ENCODE peak calls at places on chromosomes 13 and 19, in eight cellular contexts. B is lower leg skin, F is cardiac fibroblast, H is fibroblast of pulmonary artery, I is RWPE1, G is endothelial cell, W is transverse colon, X is body of pancreas. U is an unnamed sample.

GRCh38 chr19:1853295-1854031 is 5.2 kb upstream of the REXO1 start:
- DNase-seq in B (peak; percentile 79), F (peak; percentile 83), H (peak; percentile 79), I (peak; percentile 73), G (peak; percentile 95), W (peak; percentile 94), X (peak; percentile 84), U (peak; percentile 92)

GRCh38 chr13:114155923-114156883 is 22.9 kb upstream of the CFAP97D2 start:
- DNase-seq in B (no peak), F (no peak), H (no peak), I (no peak), G (no peak), W (no peak), X (no peak), U (no peak)

GRCh38 chr13:110537116-110537515 is 24.4 kb downstream of the RAB20 start:
- DNase-seq in B (no peak), F (no peak), H (no peak), I (no peak), G (no peak), W (no peak), X (no peak), U (no peak)

GRCh38 chr13:74153316-74153715 is 19.1 kb upstream of the KLF12 start:
- DNase-seq in B (no peak), F (peak; percentile 23), H (no peak), I (no peak), G (no peak), W (no peak), X (no peak), U (no peak)

GRCh38 chr19:48618278-48618915 is 581 bp downstream of the RPL18 start:
- DNase-seq in B (no peak), F (no peak), H (no peak), I (no peak), G (no peak), W (no peak), X (no peak), U (no peak)

GRCh38 chr19:29680937-29681336 is 15.7 kb downstream of the PLEKHF1 start:
- DNase-seq in B (no peak), F (no peak), H (no peak), I (no peak), G (no peak), W (no peak), X (no peak), U (no peak)

GRCh38 chr13:114155320-114155719 is 22.9 kb upstream of the RASA3 start:
- DNase-seq in B (no peak), F (no peak), H (no peak), I (no peak), G (no peak), W (no peak), X (no peak), U (no peak)

GRCh38 chr13:77533875-77534788 is 1.4 kb upstream of the SCEL start:
- DNase-seq in B (no peak), F (no peak), H (no peak), I (no peak), G (no peak), W (no peak), X (no peak), U (no peak)

GRCh38 chr13:88622362-88622973 is 951.3 kb downstream of the SLITRK5 start:
- DNase-seq in B (no peak), F (no peak), H (peak; percentile 6), I (no peak), G (no peak), W (no peak), X (no peak), U (no peak)

GRCh38 chr19:49812452-49812996 is 568 bp downstream of the FUZ start:
- DNase-seq in B (no peak), F (no peak), H (no peak), I (no peak), G (no peak), W (no peak), X (no peak), U (no peak)

GRCh38 chr19:23440207-23440606 is 44.9 kb upstream of the ZNF91 start:
- DNase-seq in B (no peak), F (no peak), H (no peak), I (no peak), G (no peak), W (no peak), X (no peak), U (no peak)

GRCh38 chr19:35940078-35940775 is 4.1 kb downstream of the LRFN3 start:
- DNase-seq in B (no peak), F (no peak), H (no peak), I (no peak), G (no peak), W (no peak), X (no peak), U (peak; percentile 12)

GRCh38 chr19:1592023-1592754 is 476 bp downstream of the MBD3 start:
- DNase-seq in B (peak; percentile 69), F (peak; percentile 87), H (peak; percentile 92), I (peak; percentile 86), G (peak; percentile 87), W (peak; percentile 90), X (peak; percentile 92), U (peak; percentile 99)

GRCh38 chr19:37654833-37655688 is at the start of gene ZFP30:
- DNase-seq in B (peak; percentile 80), F (peak; percentile 90), H (peak; percentile 60), I (peak; percentile 80), G (peak; percentile 89), W (peak; percentile 90), X (peak; percentile 84), U (peak; percentile 79)

GRCh38 chr13:27919299-27919933 is 384 bp upstream of the PDX1 start:
- DNase-seq in B (no peak), F (no peak), H (no peak), I (peak; percentile 64), G (no peak), W (no peak), X (no peak), U (peak; percentile 81)

GRCh38 chr13:112731667-112732616 is 42.1 kb downstream of the ATP11A start:
- DNase-seq in B (no peak), F (no peak), H (no peak), I (no peak), G (no peak), W (no peak), X (no peak), U (no peak)

GRCh38 chr19:32224371-32225244 is 120.8 kb upstream of the ZNF507 start:
- DNase-seq in B (no peak), F (peak; percentile 51), H (peak; percentile 44), I (peak; percentile 61), G (peak; percentile 87), W (peak; percentile 56), X (peak; percentile 64), U (peak; percentile 85)

GRCh38 chr19:32339988-32340874 is 5.2 kb upstream of the ZNF507 start:
- DNase-seq in B (peak; percentile 32), F (peak; percentile 57), H (peak; percentile 61), I (peak; percentile 54), G (peak; percentile 67), W (peak; percentile 65), X (peak; percentile 73), U (peak; percentile 61)

GRCh38 chr19:16185925-16186234 is 670 bp downstream of the FAM32A start:
- DNase-seq in B (no peak), F (peak; percentile 40), H (no peak), I (no peak), G (no peak), W (no peak), X (no peak), U (no peak)
- TF ChIP-seq CTCF in B (no peak), F (peak; percentile 43), H (peak; percentile 36), I (no peak), G (no peak), W (no peak), X (no peak), U (peak; percentile 46)

GRCh38 chr19:6223461-6224307 is 56.1 kb downstream of the MLLT1 start:
- DNase-seq in B (no peak), F (no peak), H (no peak), I (no peak), G (no peak), W (no peak), X (peak; percentile 72), U (no peak)
- TF ChIP-seq CTCF in B (no peak), F (no peak), H (no peak), I (no peak), G (no peak), W (no peak), X (peak; percentile 44), U (no peak)

DNA sequence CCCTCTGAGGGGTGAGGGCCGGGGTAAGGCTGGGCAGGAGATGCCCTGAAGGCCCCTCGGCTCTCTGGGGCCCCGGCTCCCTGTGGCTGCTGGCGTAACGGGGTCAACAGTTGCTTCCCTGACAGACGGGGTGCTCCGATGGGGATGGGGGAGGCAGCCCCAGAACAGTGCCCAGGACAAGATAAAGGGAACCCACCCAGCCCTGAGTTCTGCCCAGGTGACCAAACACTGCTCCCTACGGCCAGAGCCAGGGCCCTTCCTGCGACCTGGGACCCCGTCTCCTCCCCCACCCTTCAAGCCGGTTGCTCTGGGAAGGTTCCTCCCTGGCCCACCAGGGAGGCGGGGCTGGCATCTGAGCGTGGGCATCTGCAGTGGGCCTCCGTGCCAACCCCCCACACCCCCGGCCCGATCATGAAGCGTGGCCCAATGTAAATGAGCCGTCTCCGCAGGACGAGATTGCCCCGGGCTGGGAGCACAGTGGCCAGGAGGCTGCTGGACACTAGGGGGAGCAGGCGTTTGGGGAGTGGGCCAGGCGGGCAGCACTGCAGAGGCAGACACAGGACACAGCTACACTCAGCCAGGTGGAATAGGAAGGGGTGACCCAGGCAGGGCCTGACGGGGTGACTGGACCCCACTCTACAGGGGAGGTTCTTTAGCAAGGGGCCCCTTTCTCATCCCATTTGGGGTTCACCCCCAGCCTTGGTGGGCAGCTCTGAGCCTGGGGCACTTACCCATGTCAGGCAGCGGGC is 1.1 kb upstream of the NKPD1 start:
- DNase-seq in B (no peak), F (peak; percentile 32), H (peak; percentile 47), I (no peak), G (peak; percentile 88), W (no peak), X (peak; percentile 37), U (peak; percentile 16)
- TF ChIP-seq CTCF in B (no peak), F (peak; percentile 76), H (peak; percentile 71), I (no peak), G (peak; percentile 41), W (peak; percentile 17), X (peak; percentile 26), U (peak; percentile 13)

GRCh38 chr13:49560270-49561063 is 24.9 kb downstream of the RCBTB1 start:
- DNase-seq in B (no peak), F (peak; percentile 31), H (peak; percentile 31), I (peak; percentile 14), G (no peak), W (peak; percentile 15), X (peak; percentile 71), U (no peak)
- TF ChIP-seq CTCF in B (no peak), F (peak; percentile 12), H (peak; percentile 24), I (no peak), G (no peak), W (no peak), X (peak; percentile 55), U (no peak)

DNA sequence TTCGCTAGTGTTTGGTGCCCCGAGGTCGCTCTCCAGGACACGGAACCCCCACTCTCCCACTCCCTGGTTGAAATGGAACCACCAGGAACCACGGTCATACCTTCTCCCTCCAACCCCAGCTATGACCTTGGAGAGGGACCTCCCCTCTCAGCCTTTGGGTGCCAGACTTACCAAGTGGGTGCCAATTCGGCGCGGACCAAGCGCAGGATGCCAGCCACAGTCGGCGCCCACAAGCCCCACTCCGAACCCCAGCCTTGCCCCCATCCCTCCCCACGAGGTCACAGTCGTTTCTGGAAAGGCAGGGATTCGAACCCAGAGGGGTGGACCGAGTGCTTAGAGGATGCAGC is 910 bp downstream of the PDE4C start:
- DNase-seq in B (no peak), F (no peak), H (no peak), I (no peak), G (no peak), W (no peak), X (no peak), U (no peak)
- TF ChIP-seq CTCF in B (no peak), F (no peak), H (no peak), I (no peak), G (no peak), W (no peak), X (no peak), U (no peak)